ENCODE peak calls at places on chromosome 14, in four cellular contexts. H is GM23338, U is stomach, W is aorta. C is an unnamed sample.

GRCh38 chr14:99537399-99537798 is 56.2 kb downstream of the CCNK start:
- DNase-seq in W (no peak), U (no peak), H (peak; percentile 62), C (no peak)

GRCh38 chr14:94961761-94962575 is 192.1 kb upstream of the GSC start:
- DNase-seq in H (no peak), U (no peak), W (no peak), C (no peak)

GRCh38 chr14:102592969-102593840 is 756 bp downstream of the RCOR1 start:
- DNase-seq in W (peak; percentile 70), U (peak; percentile 50), H (peak; percentile 60), C (peak; percentile 60)

GRCh38 chr14:104598461-104599273 is 5.9 kb downstream of the TMEM179 start:
- DNase-seq in U (no peak), H (no peak), W (no peak), C (peak; percentile 24)

GRCh38 chr14:29236848-29237247 is 470.3 kb downstream of the FOXG1 start:
- DNase-seq in W (no peak), U (no peak), H (no peak), C (no peak)

GRCh38 chr14:72524230-72524629 is 369.7 kb downstream of the DPF3 start:
- DNase-seq in H (no peak), U (no peak), W (no peak), C (no peak)

GRCh38 chr14:90429764-90430163 is 32.9 kb downstream of the CALM1 start:
- DNase-seq in W (no peak), U (no peak), H (no peak), C (no peak)

GRCh38 chr14:56358265-56358664 is 221.3 kb upstream of the TMEM260 start:
- DNase-seq in W (no peak), U (no peak), H (no peak), C (no peak)

GRCh38 chr14:59537476-59537875 is 39.1 kb downstream of the CCDC175 start:
- DNase-seq in H (no peak), U (no peak), W (no peak), C (no peak)

GRCh38 chr14:89041245-89041585 is 216.8 kb downstream of the TTC8 start:
- DNase-seq in U (peak; percentile 74), H (no peak), W (no peak), C (peak; percentile 23)

GRCh38 chr14:49598182-49598478 is 610 bp upstream of the LRR1 start:
- DNase-seq in H (no peak), W (no peak), U (peak; percentile 46), C (peak; percentile 30)

GRCh38 chr14:91277546-91278382 is 33.3 kb upstream of the GPR68 start:
- DNase-seq in H (no peak), U (no peak), W (no peak), C (peak; percentile 42)

GRCh38 chr14:57501039-57501557 is 7.4 kb upstream of the CCDC198 start:
- DNase-seq in W (no peak), H (no peak), U (no peak), C (no peak)

GRCh38 chr14:34450542-34450915 is 11.5 kb downstream of the SPTSSA start:
- DNase-seq in H (no peak), U (no peak), W (no peak), C (no peak)

GRCh38 chr14:96062010-96062409 is 22.8 kb downstream of the C14orf132 start:
- DNase-seq in U (no peak), H (no peak), W (no peak), C (no peak)

GRCh38 chr14:97315790-97316189 is 518.6 kb downstream of the VRK1 start:
- DNase-seq in U (no peak), W (no peak), H (no peak), C (no peak)

GRCh38 chr14:51828017-51828797 is 32.2 kb upstream of the GNG2 start:
- DNase-seq in U (peak; percentile 34), H (no peak), W (peak; percentile 72), C (peak; percentile 33)

GRCh38 chr14:86712727-86713126 is 1182.8 kb downstream of the FLRT2 start:
- DNase-seq in W (no peak), U (no peak), H (peak; percentile 11), C (no peak)

GRCh38 chr14:94001501-94002396 is 4.6 kb downstream of the CCDC197 start:
- DNase-seq in W (peak; percentile 65), H (peak; percentile 90), U (peak; percentile 55), C (peak; percentile 57)

GRCh38 chr14:40757376-40757775 is 849.3 kb upstream of the LRFN5 start:
- DNase-seq in U (no peak), W (no peak), H (no peak), C (no peak)

GRCh38 chr14:58901826-58902225 is 264.1 kb downstream of the DACT1 start:
- DNase-seq in H (no peak), U (no peak), W (no peak), C (no peak)

GRCh38 chr14:77865455-77865854 is 65.5 kb downstream of the ADCK1 start:
- DNase-seq in U (no peak), W (no peak), H (no peak), C (peak; percentile 24)

GRCh38 chr14:72686101-72686500 is 207.8 kb downstream of the DPF3 start:
- DNase-seq in H (no peak), U (no peak), W (no peak), C (no peak)

GRCh38 chr14:58297412-58297761 is 968 bp upstream of the ARID4A start:
- DNase-seq in W (peak; percentile 67), U (peak; percentile 33), H (peak; percentile 55), C (no peak)

GRCh38 chr14:103520657-103521437 is 1.8 kb downstream of the CKB start:
- DNase-seq in U (peak; percentile 87), W (peak; percentile 82), H (peak; percentile 84), C (peak; percentile 89)

GRCh38 chr14:55628426-55628825 is 48.4 kb downstream of the KTN1 start:
- DNase-seq in W (no peak), H (no peak), U (no peak), C (no peak)

GRCh38 chr14:54207075-54207474 is 189.7 kb upstream of the CDKN3 start:
- DNase-seq in H (no peak), W (no peak), U (no peak), C (no peak)

GRCh38 chr14:39974036-39974435 is 541.8 kb upstream of the FBXO33 start:
- DNase-seq in H (no peak), W (no peak), U (no peak), C (no peak)

GRCh38 chr14:34596891-34597290 is 33.1 kb downstream of the SNX6 start:
- DNase-seq in U (peak; percentile 10), W (no peak), H (no peak), C (no peak)

GRCh38 chr14:72528059-72528950 is 365.6 kb downstream of the DPF3 start:
- DNase-seq in H (no peak), U (no peak), W (no peak), C (no peak)

GRCh38 chr14:85296466-85297210 is 233.3 kb upstream of the FLRT2 start:
- DNase-seq in W (no peak), U (no peak), H (no peak), C (no peak)

GRCh38 chr14:44960146-44960545 is 1.6 kb downstream of the KLHL28 start:
- DNase-seq in W (no peak), H (no peak), U (no peak), C (no peak)

GRCh38 chr14:23631702-23632460 is 4.3 kb upstream of the DHRS2 start:
- DNase-seq in H (peak; percentile 92), W (peak; percentile 71), U (peak; percentile 76), C (peak; percentile 79)

GRCh38 chr14:30874999-30875787 is 834 bp downstream of the COCH start:
- DNase-seq in U (no peak), W (no peak), H (peak; percentile 59), C (peak; percentile 52)

GRCh38 chr14:65229431-65230286 is 127.3 kb upstream of the MAX start:
- DNase-seq in W (peak; percentile 54), U (peak; percentile 51), H (peak; percentile 71), C (no peak)

GRCh38 chr14:70069186-70069585 is 119.6 kb downstream of the SLC8A3 start:
- DNase-seq in U (no peak), H (no peak), W (no peak), C (no peak)
- H3K27me3 ChIP-seq in U (no peaks in the 10 kb centered on the region), H (no peaks in the 10 kb centered on the region), W (no peaks in the 10 kb centered on the region), C (no peaks in the 10 kb centered on the region)

GRCh38 chr14:61752626-61753025 is 9.6 kb upstream of the SNAPC1 start:
- DNase-seq in H (no peak), U (no peak), W (no peak), C (no peak)
- H3K4me3 ChIP-seq in H (no peak overlapping the region), U (no peak overlapping the region), W (no peak overlapping the region), C (no peak overlapping the region)

GRCh38 chr14:69043598-69044267 is 64.6 kb upstream of the ACTN1 start:
- DNase-seq in U (no peak), W (peak; percentile 73), H (no peak), C (no peak)

GRCh38 chr14:69042309-69043006 is 63.4 kb upstream of the ACTN1 start:
- DNase-seq in H (no peak), U (no peak), W (no peak), C (no peak)

GRCh38 chr14:69043007-69043444 is 63.9 kb upstream of the ACTN1 start:
- DNase-seq in U (peak; percentile 51), H (no peak), W (peak; percentile 87), C (peak; percentile 61)

GRCh38 chr14:69040343-69040742 is 61.2 kb upstream of the ACTN1 start:
- DNase-seq in W (peak; percentile 53), U (no peak), H (no peak), C (no peak)

DNA sequence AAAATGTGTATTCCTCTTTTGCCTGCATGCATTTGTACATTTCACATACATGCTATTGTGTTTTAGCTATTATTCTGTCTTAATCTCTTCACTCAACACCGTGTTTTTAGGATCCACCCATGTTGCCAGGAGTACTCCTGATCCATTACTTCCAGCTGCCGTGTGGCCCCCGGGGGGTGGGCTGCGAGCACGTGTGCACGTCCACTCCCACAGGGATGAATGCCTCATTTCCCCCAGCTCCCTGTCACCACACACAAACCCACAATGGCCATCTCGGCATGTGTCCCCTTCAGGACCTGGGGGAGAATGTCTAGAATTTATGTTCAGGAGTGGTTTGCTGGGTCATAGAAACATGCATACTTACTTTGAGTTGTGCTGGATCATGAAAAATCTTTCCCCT is 62.7 kb upstream of the ACTN1 start:
- DNase-seq in H (no peak), W (no peak), U (no peak), C (no peak)
- H3K4me1 ChIP-seq in H (peaks cover 35% of the 10 kb centered on the region), W (peaks cover 4% of the 10 kb centered on the region), U (peaks cover 58% of the 10 kb centered on the region), C (peaks cover 37% of the 10 kb centered on the region)

GRCh38 chr14:36660736-36661505 is 739 bp upstream of the PAX9 start:
- DNase-seq in H (peak; percentile 37), W (no peak), U (no peak), C (no peak)

GRCh38 chr14:36658091-36659009 is 3.3 kb upstream of the PAX9 start:
- DNase-seq in U (no peak), H (peak; percentile 47), W (no peak), C (no peak)

GRCh38 chr14:36657409-36658090 is 4.1 kb upstream of the PAX9 start:
- DNase-seq in U (no peak), W (peak; percentile 38), H (peak; percentile 76), C (no peak)

GRCh38 chr14:36659822-36660735 is 1.6 kb upstream of the PAX9 start:
- DNase-seq in U (no peak), H (peak; percentile 62), W (no peak), C (no peak)

GRCh38 chr14:36659010-36659821 is 2.4 kb upstream of the PAX9 start:
- DNase-seq in W (no peak), H (no peak), U (no peak), C (no peak)
- H3K27me3 ChIP-seq in W (peaks cover 4% of the 10 kb centered on the region), H (peaks cover 96% of the 10 kb centered on the region), U (peaks cover 100% of the 10 kb centered on the region), C (peaks cover 100% of the 10 kb centered on the region)